ENCODE peak calls at places on chromosomes 1 and 21, in nine cellular contexts. I is transverse colon, C is HCT116, O is endothelial cell of umbilical vein, G is K562, D is breast epithelium, L is stomach, K is HL-60, U is SK-N-MC. F is an unnamed sample.

GRCh38 chr1:59446257-59446901 is 149.5 kb downstream of the FGGY start:
- DNase-seq in G (no peak), L (no peak), I (peak; percentile 10), K (no peak), C (no peak), D (no peak), O (no peak), U (no peak), F (no peak)

GRCh38 chr21:29523646-29524045 is 224.9 kb downstream of the BACH1 start:
- DNase-seq in G (no peak), O (no peak), D (peak; percentile 44), C (no peak), I (peak; percentile 12), U (no peak), L (no peak), K (no peak), F (no peak)

GRCh38 chr1:47866631-47867446 is 130.3 kb downstream of the TRABD2B start:
- DNase-seq in C (no peak), U (no peak), O (no peak), L (no peak), I (no peak), G (no peak), K (no peak), D (no peak), F (no peak)

GRCh38 chr1:115301438-115302020 is 36.5 kb downstream of the NGF start:
- DNase-seq in K (no peak), U (no peak), C (no peak), I (no peak), O (no peak), L (no peak), D (no peak), G (no peak), F (no peak)

GRCh38 chr1:221741364-221741970 is 422 bp downstream of the DUSP10 start:
- DNase-seq in L (no peak), U (no peak), O (peak; percentile 43), D (peak; percentile 39), C (no peak), G (peak; percentile 31), K (peak; percentile 51), I (peak; percentile 23), F (no peak)

GRCh38 chr1:221834698-221835538 is 93.0 kb upstream of the DUSP10 start:
- DNase-seq in U (no peak), I (no peak), O (no peak), G (no peak), L (no peak), D (no peak), C (no peak), K (no peak), F (no peak)

GRCh38 chr1:167161242-167161641 is 59.4 kb upstream of the POU2F1 start:
- DNase-seq in C (peak; percentile 49), D (no peak), O (no peak), U (no peak), I (no peak), K (no peak), G (no peak), L (no peak), F (no peak)

GRCh38 chr1:179743679-179744400 is 749 bp downstream of the FAM163A start:
- DNase-seq in U (no peak), K (peak; percentile 8), G (no peak), I (no peak), C (no peak), O (no peak), L (no peak), D (no peak), F (no peak)

GRCh38 chr1:1892763-1893120 is 1.9 kb upstream of the GNB1 start:
- DNase-seq in G (no peak), D (no peak), U (no peak), L (no peak), I (no peak), O (no peak), K (no peak), C (no peak), F (no peak)

GRCh38 chr1:53398585-53399365 is 60.4 kb upstream of the DMRTB1 start:
- DNase-seq in D (no peak), G (no peak), O (no peak), L (no peak), K (no peak), U (no peak), I (no peak), C (no peak), F (no peak)

GRCh38 chr1:21278898-21279819 is 11.1 kb downstream of the ECE1 start:
- DNase-seq in I (no peak), D (no peak), K (no peak), L (no peak), U (no peak), C (no peak), O (peak; percentile 91), G (no peak), F (no peak)

GRCh38 chr1:227372662-227373061 is 54.4 kb upstream of the CDC42BPA start:
- DNase-seq in I (no peak), L (peak; percentile 57), U (no peak), O (peak; percentile 58), G (no peak), D (no peak), K (no peak), C (no peak), F (no peak)

GRCh38 chr1:66380452-66381212 is 153.3 kb upstream of the SGIP1 start:
- DNase-seq in C (no peak), I (peak; percentile 63), L (peak; percentile 32), D (peak; percentile 48), K (peak; percentile 68), O (no peak), U (no peak), G (no peak), F (no peak)

GRCh38 chr1:223670458-223671159 is 5.1 kb upstream of the CAPN8 start:
- DNase-seq in G (peak; percentile 67), O (peak; percentile 12), C (peak; percentile 36), L (peak; percentile 61), U (no peak), I (peak; percentile 50), D (no peak), K (no peak), F (no peak)

GRCh38 chr1:147669475-147670318 is 627 bp downstream of the ACP6 start:
- DNase-seq in O (peak; percentile 60), U (no peak), D (no peak), C (no peak), I (peak; percentile 55), G (no peak), L (peak; percentile 48), K (peak; percentile 4), F (no peak)

GRCh38 chr1:119253366-119253765 is 112.9 kb upstream of the WARS2 start:
- DNase-seq in C (no peak), D (no peak), G (no peak), O (no peak), L (no peak), I (no peak), U (no peak), K (no peak), F (no peak)

GRCh38 chr21:17402885-17403477 is 109.9 kb upstream of the CXADR start:
- DNase-seq in C (no peak), I (no peak), L (no peak), U (no peak), O (no peak), K (no peak), D (no peak), G (no peak), F (no peak)

DNA sequence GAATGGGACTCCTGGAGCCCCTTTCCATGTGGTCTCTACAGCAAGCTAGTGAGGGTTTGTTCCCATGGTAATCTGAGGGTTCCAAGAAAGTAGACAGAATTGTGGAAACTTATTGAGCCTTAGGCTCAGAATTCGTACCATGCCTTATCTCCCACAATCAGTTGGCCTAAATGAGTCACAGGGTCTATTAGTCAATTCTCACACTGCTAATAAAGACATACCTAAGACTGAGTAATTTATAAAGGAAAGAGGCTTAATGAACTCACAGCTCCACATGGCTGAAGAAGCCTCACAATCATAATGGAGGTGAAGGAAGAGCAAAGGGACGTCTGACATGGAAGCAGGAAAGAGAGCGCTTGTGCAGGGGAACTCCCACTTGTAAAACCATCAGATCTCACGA is 106.6 kb upstream of the CXADR start:
- DNase-seq in D (no peak), O (no peak), G (no peak), C (no peak), L (no peak), K (no peak), I (no peak), U (no peak), F (no peak)
- H3K27ac ChIP-seq in D (no peak overlapping the region), O (no peak overlapping the region), G (no peak overlapping the region), C (no peak overlapping the region), L (no peak overlapping the region), K (no peak overlapping the region), I (no peak overlapping the region), U (no peak overlapping the region), F (no peak overlapping the region)

GRCh38 chr1:230067871-230068814 is 1.1 kb downstream of the GALNT2 start:
- DNase-seq in C (no peak), U (no peak), D (peak; percentile 19), I (peak; percentile 48), G (peak; percentile 47), L (peak; percentile 31), O (peak; percentile 45), K (no peak), F (no peak)
- TF ChIP-seq POLR2AphosphoS5 in C (no peak), U (no peak), D (peak; percentile 16), I (no peak), G (no peak), L (no peak), O (no peak), K (no peak), F (peak; percentile 10)

DNA sequence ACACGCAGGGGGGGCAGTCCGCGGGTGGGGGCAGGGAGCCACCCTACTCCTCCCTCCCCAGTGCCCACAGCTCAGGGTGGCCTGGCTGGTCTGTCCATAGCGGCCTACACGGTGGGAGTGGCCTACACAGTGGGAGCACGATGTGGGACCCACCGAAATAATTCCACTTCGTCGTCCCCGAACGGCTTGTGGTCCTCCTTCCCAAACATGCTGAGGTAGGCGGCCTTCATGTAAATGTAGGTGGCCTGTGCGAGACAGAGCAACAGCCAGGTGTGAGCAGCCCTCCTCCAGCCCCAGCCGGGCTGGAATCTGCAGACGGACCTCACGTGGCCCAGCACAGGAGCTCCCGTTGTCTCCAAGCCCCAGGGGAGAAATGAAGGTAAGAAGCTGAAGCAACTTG is 34.4 kb downstream of the TTC39A start:
- DNase-seq in L (peak; percentile 13), G (no peak), O (no peak), D (no peak), U (no peak), K (no peak), I (no peak), C (no peak), F (no peak)
- H3K27ac ChIP-seq in L (no peak overlapping the region), G (no peak overlapping the region), O (no peak overlapping the region), D (no peak overlapping the region), U (no peak overlapping the region), K (no peak overlapping the region), I (no peak overlapping the region), C (no peak overlapping the region), F (no peak overlapping the region)

GRCh38 chr1:107536266-107536665 is 395.4 kb downstream of the NTNG1 start:
- DNase-seq in D (no peak), L (peak; percentile 73), U (no peak), C (no peak), O (no peak), I (peak; percentile 83), G (no peak), K (no peak), F (no peak)
- TF ChIP-seq POLR2AphosphoS5 in D (no peak), L (no peak), U (no peak), C (no peak), O (no peak), I (peak; percentile 43), G (no peak), K (no peak), F (no peak)